ENCODE peak calls at places on chromosomes 4 and X, in six cellular contexts. L, Y, T, V, E and I are unnamed samples.

GRCh38 chr4:6956087-6956433 is 46.4 kb downstream of the TBC1D14 start:
- DNase-seq in L (no peak), Y (no peak), T (no peak), V (no peak), E (no peak), I (no peak)

GRCh38 chrX:123450217-123450616 is 266.1 kb downstream of the GRIA3 start:
- DNase-seq in L (no peak), Y (no peak), T (no peak), V (no peak), E (peak), I (no peak)

GRCh38 chrX:13220916-13221315 is 98.9 kb downstream of the ATXN3L start:
- DNase-seq in L (no peak), Y (no peak), T (peak), V (no peak), E (peak), I (no peak)

GRCh38 chrX:24203072-24203808 is 53.7 kb downstream of the ZFX start:
- DNase-seq in L (no peak), Y (peak), T (no peak), V (no peak), E (no peak), I (no peak)

GRCh38 chrX:39242187-39242586 is 440.9 kb downstream of the MID1IP1 start:
- DNase-seq in L (no peak), Y (peak), T (no peak), V (no peak), E (peak), I (no peak)

GRCh38 chr4:143626134-143626859 is 74.2 kb downstream of the FREM3 start:
- DNase-seq in L (peak), Y (peak), T (no peak), V (no peak), E (peak), I (no peak)

GRCh38 chr4:37535872-37536271 is 150.3 kb downstream of the RELL1 start:
- DNase-seq in L (no peak), Y (no peak), T (no peak), V (no peak), E (no peak), I (no peak)

GRCh38 chrX:15451913-15452312 is 41.2 kb downstream of the PIR start:
- DNase-seq in L (no peak), Y (no peak), T (no peak), V (no peak), E (peak), I (no peak)

GRCh38 chr4:186685744-186686143 is 37.9 kb downstream of the FAT1 start:
- DNase-seq in L (no peak), Y (no peak), T (peak), V (no peak), E (peak), I (no peak)

GRCh38 chr4:88908003-88908402 is 149.0 kb downstream of the FAM13A start:
- DNase-seq in L (no peak), Y (no peak), T (peak), V (no peak), E (peak), I (no peak)

GRCh38 chr4:142418697-142419096 is 427.4 kb downstream of the INPP4B start:
- DNase-seq in L (no peak), Y (no peak), T (no peak), V (no peak), E (no peak), I (no peak)

GRCh38 chrX:63513825-63514574 is 162.9 kb upstream of the SPIN4 start:
- DNase-seq in L (peak), Y (peak), T (peak), V (no peak), E (peak), I (no peak)

GRCh38 chrX:97547873-97548578 is 664.3 kb downstream of the RPA4 start:
- DNase-seq in L (no peak), Y (no peak), T (no peak), V (no peak), E (peak), I (no peak)

GRCh38 chrX:19303216-19303880 is 40.4 kb upstream of the PDHA1 start:
- DNase-seq in L (no peak), Y (no peak), T (no peak), V (no peak), E (peak), I (peak)

GRCh38 chrX:103565752-103566151 is 19.6 kb upstream of the TCEAL4 start:
- DNase-seq in L (no peak), Y (no peak), T (peak), V (no peak), E (peak), I (no peak)

GRCh38 chr4:48470570-48470969 is 12.6 kb upstream of the SLC10A4 start:
- DNase-seq in L (no peak), Y (no peak), T (no peak), V (no peak), E (no peak), I (no peak)

GRCh38 chr4:6386091-6386490 is 86.3 kb downstream of the PPP2R2C start:
- DNase-seq in L (no peak), Y (no peak), T (no peak), V (no peak), E (no peak), I (no peak)

GRCh38 chr4:25908491-25908901 is 5.5 kb upstream of the SMIM20 start:
- DNase-seq in L (no peak), Y (no peak), T (peak), V (no peak), E (peak), I (peak)

GRCh38 chr4:177853198-177853597 is 411.0 kb upstream of the AGA start:
- DNase-seq in L (no peak), Y (no peak), T (no peak), V (no peak), E (no peak), I (no peak)

GRCh38 chrX:136170109-136170800 is 22.9 kb downstream of the FHL1 start:
- DNase-seq in L (no peak), Y (no peak), T (no peak), V (no peak), E (peak), I (no peak)

GRCh38 chrX:25659317-25659716 is 478.8 kb upstream of the MAGEB18 start:
- DNase-seq in L (no peak), Y (no peak), T (no peak), V (no peak), E (no peak), I (no peak)